ENCODE peak calls at places on chromosomes 6 and 20, in four cellular contexts. C is T-cell; V is aorta; R is effector CD4-positive, alpha-beta T cell. O is an unnamed sample.

GRCh38 chr6:169935861-169936260 is 184.4 kb downstream of the ERMARD start:
- DNase-seq in V (no peak), C (no peak), R (no peak), O (no peak)

GRCh38 chr20:41219824-41220223 is 82.5 kb downstream of the PLCG1 start:
- DNase-seq in V (no peak), C (no peak), R (no peak), O (no peak)

GRCh38 chr6:99119109-99120031 is 171.6 kb upstream of the FBXL4 start:
- DNase-seq in C (no peak), R (no peak), V (no peak), O (peak; percentile 47)

GRCh38 chr6:70669133-70669532 is 1.4 kb downstream of the SMAP1 start:
- DNase-seq in V (no peak), R (no peak), C (no peak), O (no peak)

GRCh38 chr6:50847890-50848594 is 29.4 kb downstream of the TFAP2B start:
- DNase-seq in R (no peak), C (no peak), V (no peak), O (no peak)

GRCh38 chr6:2081155-2082138 is 164.0 kb downstream of the GMDS start:
- DNase-seq in R (no peak), V (no peak), C (no peak), O (no peak)

GRCh38 chr20:52974155-52974554 is 2.0 kb downstream of the TSHZ2 start:
- DNase-seq in R (peak; percentile 36), C (peak; percentile 21), V (no peak), O (no peak)

GRCh38 chr6:40312213-40313015 is 274.8 kb downstream of the LRFN2 start:
- DNase-seq in V (no peak), R (no peak), C (no peak), O (peak; percentile 6)

GRCh38 chr6:49606696-49607390 is 29.8 kb downstream of the RHAG start:
- DNase-seq in V (peak; percentile 48), R (no peak), C (no peak), O (peak; percentile 39)

GRCh38 chr20:10672579-10673127 is 1.1 kb downstream of the JAG1 start:
- DNase-seq in V (peak; percentile 78), R (peak; percentile 4), C (no peak), O (no peak)

GRCh38 chr20:63819224-63819917 is 11.7 kb downstream of the ZBTB46 start:
- DNase-seq in V (no peak), C (no peak), R (no peak), O (peak; percentile 30)

GRCh38 chr6:89297695-89298351 is 17.3 kb downstream of the GABRR2 start:
- DNase-seq in V (peak; percentile 82), R (peak; percentile 44), C (peak; percentile 32), O (peak; percentile 97)

GRCh38 chr6:24478903-24479302 is 10.5 kb downstream of the GPLD1 start:
- DNase-seq in R (no peak), V (no peak), C (no peak), O (no peak)

GRCh38 chr6:131175559-131175958 is 40.3 kb downstream of the AKAP7 start:
- DNase-seq in V (no peak), R (no peak), C (no peak), O (no peak)

GRCh38 chr6:93799226-93799625 is 379.9 kb upstream of the EPHA7 start:
- DNase-seq in R (no peak), C (no peak), V (no peak), O (no peak)

GRCh38 chr6:28980797-28981390 is 24.2 kb downstream of the ZNF311 start:
- DNase-seq in R (peak; percentile 14), V (peak; percentile 65), C (peak; percentile 24), O (peak; percentile 84)

GRCh38 chr6:158049055-158050028 is 67.7 kb downstream of the SYNJ2 start:
- DNase-seq in R (no peak), V (no peak), C (no peak), O (no peak)

GRCh38 chr6:127146935-127147334 is 28.5 kb downstream of the RSPO3 start:
- DNase-seq in R (no peak), V (no peak), C (no peak), O (peak; percentile 91)

GRCh38 chr20:32707691-32708581 is 34.2 kb upstream of the C20orf203 start:
- DNase-seq in R (no peak), V (no peak), C (no peak), O (no peak)

GRCh38 chr20:11776687-11777086 is 141.0 kb upstream of the BTBD3 start:
- DNase-seq in V (no peak), R (no peak), C (no peak), O (no peak)

GRCh38 chr6:147055821-147056392 is 148.3 kb upstream of the STXBP5 start:
- DNase-seq in V (no peak), C (no peak), R (no peak), O (no peak)

GRCh38 chr20:40532103-40532502 is 156.9 kb downstream of the MAFB start:
- DNase-seq in R (no peak), C (no peak), V (no peak), O (peak; percentile 17)

GRCh38 chr6:108453601-108454157 is 107.0 kb upstream of the FOXO3 start:
- DNase-seq in C (no peak), R (no peak), V (no peak), O (peak; percentile 92)

GRCh38 chr20:61303675-61304074 is 51.6 kb downstream of the CDH4 start:
- DNase-seq in C (no peak), R (no peak), V (no peak), O (no peak)

GRCh38 chr20:42483694-42484303 is 705.9 kb downstream of the PTPRT start:
- DNase-seq in V (no peak), C (no peak), R (no peak), O (no peak)

GRCh38 chr20:25532015-25532751 is 53.1 kb downstream of the NINL start:
- DNase-seq in C (no peak), V (peak; percentile 61), R (no peak), O (no peak)

GRCh38 chr6:16229710-16230109 is 8.7 kb upstream of the GMPR start:
- DNase-seq in R (no peak), V (no peak), C (no peak), O (no peak)

GRCh38 chr20:31708839-31709534 is 13.7 kb downstream of the BCL2L1 start:
- DNase-seq in R (no peak), C (no peak), V (no peak), O (no peak)

GRCh38 chr6:8623441-8623840 is 188.1 kb upstream of the SLC35B3 start:
- DNase-seq in C (no peak), V (no peak), R (no peak), O (no peak)

GRCh38 chr20:38377039-38377715 is 30.9 kb downstream of the LBP start:
- DNase-seq in V (no peak), R (no peak), C (no peak), O (no peak)

GRCh38 chr20:4883051-4883450 is 118.3 kb downstream of the SLC23A2 start:
- DNase-seq in R (no peak), V (no peak), C (no peak), O (no peak)

GRCh38 chr6:6221829-6222535 is 98.5 kb downstream of the F13A1 start:
- DNase-seq in R (no peak), C (no peak), V (no peak), O (no peak)

GRCh38 chr6:111566873-111567517 is 38.7 kb downstream of the TRAF3IP2 start:
- DNase-seq in V (no peak), C (no peak), R (no peak), O (no peak)